ENCODE peak calls at places on chromosome 1, in eight cellular contexts. One of them, this sample, is unnamed.

GRCh38 chr1:158285756-158286241 is 3.9 kb upstream of the CD1C start:
- DNase-seq in ovary: no peak
- DNase-seq in foreskin fibroblast: no peak
- DNase-seq in tibial artery: peak
- DNase-seq in AG04450: no peak
- DNase-seq in MM.1S: no peak
- DNase-seq in breast epithelium: peak
- DNase-seq in right atrium auricular region: peak
- DNase-seq in this sample: peak

GRCh38 chr1:22291494-22291893 is 148.6 kb upstream of the WNT4 start:
- DNase-seq in foreskin fibroblast: no peak
- DNase-seq in right atrium auricular region: no peak
- DNase-seq in breast epithelium: no peak
- DNase-seq in tibial artery: no peak
- DNase-seq in ovary: no peak
- DNase-seq in MM.1S: no peak
- DNase-seq in AG04450: no peak
- DNase-seq in this sample: no peak

GRCh38 chr1:153578490-153578889 is 12.8 kb upstream of the S100A2 start:
- DNase-seq in tibial artery: no peak
- DNase-seq in foreskin fibroblast: peak
- DNase-seq in ovary: no peak
- DNase-seq in breast epithelium: no peak
- DNase-seq in MM.1S: no peak
- DNase-seq in right atrium auricular region: no peak
- DNase-seq in AG04450: no peak
- DNase-seq in this sample: no peak

GRCh38 chr1:236389253-236389652 is 4.8 kb upstream of the EDARADD start:
- DNase-seq in MM.1S: no peak
- DNase-seq in tibial artery: no peak
- DNase-seq in right atrium auricular region: no peak
- DNase-seq in ovary: no peak
- DNase-seq in AG04450: no peak
- DNase-seq in foreskin fibroblast: no peak
- DNase-seq in breast epithelium: no peak
- DNase-seq in this sample: no peak

GRCh38 chr1:56780128-56780750 is 39.0 kb downstream of the FYB2 start:
- DNase-seq in right atrium auricular region: no peak
- DNase-seq in breast epithelium: no peak
- DNase-seq in AG04450: no peak
- DNase-seq in ovary: no peak
- DNase-seq in tibial artery: no peak
- DNase-seq in foreskin fibroblast: no peak
- DNase-seq in MM.1S: no peak
- DNase-seq in this sample: no peak

GRCh38 chr1:214573386-214574358 is 22.3 kb upstream of the PTPN14 start:
- DNase-seq in MM.1S: no peak
- DNase-seq in AG04450: no peak
- DNase-seq in tibial artery: no peak
- DNase-seq in foreskin fibroblast: no peak
- DNase-seq in right atrium auricular region: no peak
- DNase-seq in ovary: no peak
- DNase-seq in breast epithelium: peak
- DNase-seq in this sample: no peak

GRCh38 chr1:93980320-93980744 is 71.1 kb upstream of the GCLM start:
- DNase-seq in tibial artery: no peak
- DNase-seq in MM.1S: no peak
- DNase-seq in breast epithelium: no peak
- DNase-seq in AG04450: no peak
- DNase-seq in right atrium auricular region: no peak
- DNase-seq in foreskin fibroblast: no peak
- DNase-seq in ovary: no peak
- DNase-seq in this sample: no peak

GRCh38 chr1:73998348-73998959 is 199.5 kb downstream of the LRRIQ3 start:
- DNase-seq in ovary: no peak
- DNase-seq in foreskin fibroblast: peak
- DNase-seq in AG04450: no peak
- DNase-seq in tibial artery: no peak
- DNase-seq in right atrium auricular region: no peak
- DNase-seq in MM.1S: peak
- DNase-seq in breast epithelium: no peak
- DNase-seq in this sample: no peak

GRCh38 chr1:32336963-32337675 is 1.1 kb upstream of the MARCKSL1 start:
- DNase-seq in MM.1S: peak
- DNase-seq in breast epithelium: no peak
- DNase-seq in ovary: no peak
- DNase-seq in tibial artery: no peak
- DNase-seq in AG04450: no peak
- DNase-seq in foreskin fibroblast: peak
- DNase-seq in right atrium auricular region: no peak
- DNase-seq in this sample: no peak

GRCh38 chr1:41724248-41724647 is 194.5 kb downstream of the HIVEP3 start:
- DNase-seq in MM.1S: no peak
- DNase-seq in foreskin fibroblast: no peak
- DNase-seq in AG04450: no peak
- DNase-seq in ovary: no peak
- DNase-seq in breast epithelium: no peak
- DNase-seq in right atrium auricular region: no peak
- DNase-seq in tibial artery: no peak
- DNase-seq in this sample: no peak

GRCh38 chr1:27111771-27112573 is 43.0 kb downstream of the SLC9A1 start:
- DNase-seq in ovary: peak
- DNase-seq in right atrium auricular region: peak
- DNase-seq in MM.1S: peak
- DNase-seq in breast epithelium: peak
- DNase-seq in foreskin fibroblast: peak
- DNase-seq in AG04450: peak
- DNase-seq in tibial artery: peak
- DNase-seq in this sample: peak

GRCh38 chr1:16989676-16990391 is 9.4 kb upstream of the MFAP2 start:
- DNase-seq in right atrium auricular region: no peak
- DNase-seq in ovary: no peak
- DNase-seq in tibial artery: no peak
- DNase-seq in MM.1S: no peak
- DNase-seq in breast epithelium: no peak
- DNase-seq in AG04450: no peak
- DNase-seq in foreskin fibroblast: no peak
- DNase-seq in this sample: no peak

GRCh38 chr1:16984717-16985116 is 4.3 kb upstream of the MFAP2 start:
- DNase-seq in MM.1S: no peak
- DNase-seq in foreskin fibroblast: peak
- DNase-seq in right atrium auricular region: peak
- DNase-seq in breast epithelium: peak
- DNase-seq in ovary: peak
- DNase-seq in AG04450: peak
- DNase-seq in tibial artery: peak
- DNase-seq in this sample: no peak

GRCh38 chr1:16986113-16986512 is 5.7 kb upstream of the MFAP2 start:
- DNase-seq in breast epithelium: no peak
- DNase-seq in MM.1S: no peak
- DNase-seq in ovary: no peak
- DNase-seq in AG04450: no peak
- DNase-seq in tibial artery: no peak
- DNase-seq in foreskin fibroblast: no peak
- DNase-seq in right atrium auricular region: no peak
- DNase-seq in this sample: no peak

GRCh38 chr1:16988210-16988609 is 7.8 kb upstream of the MFAP2 start:
- DNase-seq in tibial artery: no peak
- DNase-seq in AG04450: no peak
- DNase-seq in MM.1S: no peak
- DNase-seq in breast epithelium: no peak
- DNase-seq in foreskin fibroblast: no peak
- DNase-seq in ovary: no peak
- DNase-seq in right atrium auricular region: no peak
- DNase-seq in this sample: no peak

DNA sequence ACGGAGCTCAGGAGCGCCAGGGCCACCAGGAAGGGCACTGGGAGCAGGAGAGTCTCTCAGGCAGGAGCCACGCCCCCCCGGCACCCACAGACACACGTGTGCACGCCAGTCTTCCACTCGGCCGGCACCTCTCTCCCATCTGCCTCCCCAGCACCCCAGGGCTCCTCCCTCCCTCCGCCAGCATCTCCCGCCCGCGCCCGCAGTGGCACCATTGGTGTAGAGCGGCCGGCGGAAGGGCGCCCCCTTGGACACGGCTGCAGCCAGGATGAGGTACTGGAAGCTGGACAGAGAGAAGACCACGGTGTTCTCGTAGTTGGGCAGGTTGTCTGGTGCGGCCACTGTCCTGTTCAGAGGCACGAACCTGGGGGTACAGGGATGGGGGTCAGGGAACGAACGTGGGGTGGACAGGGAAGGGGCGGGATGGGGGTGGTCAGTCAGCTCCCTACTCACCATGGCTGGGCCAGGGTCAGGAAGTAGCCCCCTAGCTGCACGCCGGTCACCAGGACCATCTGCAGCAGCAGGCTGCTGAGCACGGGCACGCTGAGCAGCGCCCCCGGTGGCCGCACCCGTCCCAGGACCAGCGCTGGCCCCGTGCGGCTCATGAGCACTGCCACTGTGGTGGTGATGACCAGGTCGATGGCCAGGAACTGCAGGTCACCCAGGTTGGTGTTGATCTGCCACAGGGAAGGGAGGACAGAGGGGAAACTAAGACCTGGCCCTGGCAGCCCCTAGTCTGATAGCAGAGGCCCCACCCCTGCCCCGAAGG is 6.4 kb upstream of the MFAP2 start:
- DNase-seq in AG04450: no peak
- DNase-seq in ovary: no peak
- DNase-seq in breast epithelium: no peak
- DNase-seq in tibial artery: no peak
- DNase-seq in MM.1S: no peak
- DNase-seq in foreskin fibroblast: no peak
- DNase-seq in right atrium auricular region: no peak
- DNase-seq in this sample: no peak
- TF ChIP-seq CTCF in AG04450: peak
- TF ChIP-seq CTCF in ovary: no peak
- TF ChIP-seq CTCF in breast epithelium: no peak
- TF ChIP-seq CTCF in tibial artery: no peak
- TF ChIP-seq CTCF in MM.1S: peak
- TF ChIP-seq CTCF in foreskin fibroblast: peak
- TF ChIP-seq CTCF in right atrium auricular region: peak
- TF ChIP-seq CTCF in this sample: peak

GRCh38 chr1:170617595-170618215 is 46.2 kb upstream of the PRRX1 start:
- DNase-seq in ovary: no peak
- DNase-seq in foreskin fibroblast: peak
- DNase-seq in breast epithelium: no peak
- DNase-seq in tibial artery: no peak
- DNase-seq in right atrium auricular region: no peak
- DNase-seq in AG04450: no peak
- DNase-seq in MM.1S: no peak
- DNase-seq in this sample: no peak

GRCh38 chr1:170620164-170620563 is 43.8 kb upstream of the PRRX1 start:
- DNase-seq in ovary: no peak
- DNase-seq in AG04450: no peak
- DNase-seq in tibial artery: no peak
- DNase-seq in foreskin fibroblast: peak
- DNase-seq in breast epithelium: no peak
- DNase-seq in right atrium auricular region: no peak
- DNase-seq in MM.1S: no peak
- DNase-seq in this sample: no peak

GRCh38 chr1:170623171-170623570 is 40.8 kb upstream of the PRRX1 start:
- DNase-seq in breast epithelium: no peak
- DNase-seq in tibial artery: no peak
- DNase-seq in AG04450: peak
- DNase-seq in MM.1S: no peak
- DNase-seq in ovary: no peak
- DNase-seq in right atrium auricular region: no peak
- DNase-seq in foreskin fibroblast: peak
- DNase-seq in this sample: no peak

GRCh38 chr1:170618418-170618817 is 45.5 kb upstream of the PRRX1 start:
- DNase-seq in MM.1S: peak
- DNase-seq in foreskin fibroblast: peak
- DNase-seq in ovary: no peak
- DNase-seq in breast epithelium: no peak
- DNase-seq in right atrium auricular region: no peak
- DNase-seq in AG04450: no peak
- DNase-seq in tibial artery: no peak
- DNase-seq in this sample: no peak

DNA sequence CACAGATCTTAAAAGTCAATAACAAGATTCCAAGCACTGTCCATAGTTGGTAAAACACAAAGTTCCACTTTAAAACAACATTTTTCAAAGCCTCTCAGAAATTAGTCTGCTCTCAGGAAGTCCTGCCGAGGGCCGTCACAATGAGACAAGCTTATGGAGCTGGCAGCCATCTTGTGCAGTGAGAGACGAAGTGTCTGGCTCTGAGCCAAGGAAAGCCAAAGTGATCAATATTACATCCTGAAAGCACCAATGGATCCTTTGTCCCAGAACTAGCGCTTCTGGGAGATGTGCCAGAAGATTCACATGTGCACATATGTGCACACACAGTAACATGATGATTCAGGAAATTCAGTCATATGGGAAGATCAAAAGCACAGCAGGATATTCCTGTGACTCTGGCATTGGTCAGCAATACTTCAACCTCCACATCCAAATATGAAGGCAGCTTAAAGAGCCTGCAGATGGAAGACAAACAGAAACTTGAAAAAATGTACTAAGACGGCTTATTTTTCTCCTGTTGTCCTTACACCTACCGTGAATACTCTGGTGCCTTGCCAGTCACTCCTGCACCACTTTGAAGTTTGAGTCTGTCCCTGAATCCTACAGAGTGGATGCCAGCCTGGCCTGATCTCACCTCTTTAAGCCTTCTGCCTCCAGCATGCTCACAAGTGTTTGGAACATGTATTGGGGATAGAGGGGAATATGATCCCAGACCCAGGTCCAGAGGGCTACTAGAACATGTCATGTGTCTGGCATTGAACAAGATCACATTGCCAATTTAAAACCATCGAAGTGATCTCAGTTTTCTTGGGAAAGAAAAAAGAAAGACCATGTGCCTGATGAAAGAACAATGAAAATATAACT is 44.5 kb upstream of the PRRX1 start:
- DNase-seq in breast epithelium: no peak
- DNase-seq in right atrium auricular region: no peak
- DNase-seq in tibial artery: no peak
- DNase-seq in ovary: no peak
- DNase-seq in AG04450: no peak
- DNase-seq in MM.1S: peak
- DNase-seq in foreskin fibroblast: peak
- DNase-seq in this sample: no peak
- H3K4me3 ChIP-seq in breast epithelium: peak
- H3K4me3 ChIP-seq in right atrium auricular region: no peak
- H3K4me3 ChIP-seq in tibial artery: no peak
- H3K4me3 ChIP-seq in ovary: no peak
- H3K4me3 ChIP-seq in AG04450: no peak
- H3K4me3 ChIP-seq in MM.1S: no peak
- H3K4me3 ChIP-seq in foreskin fibroblast: no peak
- H3K4me3 ChIP-seq in this sample: no peak

GRCh38 chr1:61534847-61535246 is 190.1 kb downstream of the TM2D1 start:
- DNase-seq in AG04450: no peak
- DNase-seq in ovary: no peak
- DNase-seq in MM.1S: no peak
- DNase-seq in foreskin fibroblast: no peak
- DNase-seq in breast epithelium: no peak
- DNase-seq in tibial artery: no peak
- DNase-seq in right atrium auricular region: no peak
- DNase-seq in this sample: no peak
- TF ChIP-seq CTCF in AG04450: no peak
- TF ChIP-seq CTCF in ovary: no peak
- TF ChIP-seq CTCF in MM.1S: no peak
- TF ChIP-seq CTCF in foreskin fibroblast: no peak
- TF ChIP-seq CTCF in breast epithelium: no peak
- TF ChIP-seq CTCF in tibial artery: no peak
- TF ChIP-seq CTCF in right atrium auricular region: no peak
- TF ChIP-seq CTCF in this sample: no peak

GRCh38 chr1:205059660-205060059 is 16.6 kb downstream of the CNTN2 start:
- DNase-seq in MM.1S: no peak
- DNase-seq in ovary: no peak
- DNase-seq in foreskin fibroblast: no peak
- DNase-seq in breast epithelium: no peak
- DNase-seq in right atrium auricular region: no peak
- DNase-seq in AG04450: no peak
- DNase-seq in tibial artery: no peak
- DNase-seq in this sample: no peak
- H3K4me3 ChIP-seq in MM.1S: no peak
- H3K4me3 ChIP-seq in ovary: no peak
- H3K4me3 ChIP-seq in foreskin fibroblast: no peak
- H3K4me3 ChIP-seq in breast epithelium: no peak
- H3K4me3 ChIP-seq in right atrium auricular region: no peak
- H3K4me3 ChIP-seq in AG04450: no peak
- H3K4me3 ChIP-seq in tibial artery: no peak
- H3K4me3 ChIP-seq in this sample: no peak

This sample was measured in epithelial cell of proximal tubule.